ENCODE peak calls at places on chromosomes 4 and X, in ten cellular contexts. U, Y, P, E, X, M, F, W, L and A are unnamed samples.

GRCh38 chr4:59553063-59553738 is 1646.9 kb upstream of the ADGRL3 start:
- DNase-seq in U (peak), Y (no peak), P (no peak), E (peak), X (peak), M (no peak), F (no peak), W (no peak), L (peak), A (no peak)

GRCh38 chrX:74514384-74514783 is 93.1 kb downstream of the SLC16A2 start:
- DNase-seq in U (peak), Y (no peak), P (no peak), E (no peak), X (no peak), M (no peak), F (no peak), W (no peak), L (no peak), A (no peak)

GRCh38 chr4:26557164-26557563 is 26.7 kb upstream of the TBC1D19 start:
- DNase-seq in U (no peak), Y (no peak), P (no peak), E (peak), X (no peak), M (no peak), F (no peak), W (no peak), L (no peak), A (no peak)

GRCh38 chr4:24266951-24267577 is 317.3 kb downstream of the DHX15 start:
- DNase-seq in U (no peak), Y (no peak), P (no peak), E (no peak), X (no peak), M (no peak), F (no peak), W (no peak), L (no peak), A (no peak)

GRCh38 chr4:122845760-122846159 is 19.1 kb downstream of the FGF2 start:
- DNase-seq in U (no peak), Y (no peak), P (no peak), E (no peak), X (no peak), M (no peak), F (no peak), W (no peak), L (no peak), A (no peak)

GRCh38 chrX:34586507-34586906 is 70.6 kb downstream of the TMEM47 start:
- DNase-seq in U (no peak), Y (no peak), P (no peak), E (no peak), X (no peak), M (no peak), F (no peak), W (no peak), L (no peak), A (no peak)

GRCh38 chr4:177596035-177596434 is 153.8 kb upstream of the AGA start:
- DNase-seq in U (peak), Y (no peak), P (no peak), E (peak), X (no peak), M (no peak), F (no peak), W (no peak), L (no peak), A (no peak)

GRCh38 chr4:18689308-18689915 is 667.9 kb upstream of the LCORL start:
- DNase-seq in U (peak), Y (peak), P (no peak), E (peak), X (peak), M (peak), F (peak), W (no peak), L (peak), A (no peak)

GRCh38 chr4:30754021-30754420 is 33.9 kb downstream of the PCDH7 start:
- DNase-seq in U (peak), Y (no peak), P (no peak), E (peak), X (no peak), M (no peak), F (no peak), W (no peak), L (no peak), A (no peak)

GRCh38 chr4:7160439-7160838 is 31.9 kb upstream of the SORCS2 start:
- DNase-seq in U (no peak), Y (no peak), P (no peak), E (no peak), X (no peak), M (peak), F (no peak), W (no peak), L (no peak), A (no peak)

GRCh38 chr4:159010563-159011260 is 92.2 kb upstream of the RAPGEF2 start:
- DNase-seq in U (no peak), Y (no peak), P (no peak), E (peak), X (no peak), M (peak), F (peak), W (no peak), L (peak), A (no peak)

GRCh38 chr4:125359363-125359762 is 44.6 kb downstream of the FAT4 start:
- DNase-seq in U (no peak), Y (no peak), P (no peak), E (no peak), X (no peak), M (no peak), F (no peak), W (no peak), L (no peak), A (no peak)

GRCh38 chr4:86261634-86262033 is 98.2 kb downstream of the MAPK10 start:
- DNase-seq in U (no peak), Y (no peak), P (no peak), E (no peak), X (no peak), M (no peak), F (no peak), W (no peak), L (no peak), A (no peak)

GRCh38 chr4:128350449-128351045 is 62.9 kb upstream of the PGRMC2 start:
- DNase-seq in U (no peak), Y (no peak), P (no peak), E (no peak), X (no peak), M (no peak), F (no peak), W (no peak), L (no peak), A (no peak)

GRCh38 chr4:180960758-180961401 is 1282.3 kb upstream of the TENM3 start:
- DNase-seq in U (no peak), Y (no peak), P (no peak), E (no peak), X (no peak), M (no peak), F (no peak), W (no peak), L (no peak), A (no peak)

GRCh38 chr4:46503739-46504138 is 113.8 kb upstream of the GABRA2 start:
- DNase-seq in U (no peak), Y (no peak), P (no peak), E (no peak), X (no peak), M (no peak), F (no peak), W (no peak), L (no peak), A (no peak)